ENCODE peak calls at places on chromosomes 12 and 14, in nine cellular contexts. R, C, M, G, Q, E, I, A and J are unnamed samples. For H3K9me3 and H3K4me1, the result is how much of the 10 kb centered on the place peaks cover.

GRCh38 chr14:24838945-24839616 is 205.1 kb upstream of the GZMB start:
- DNase-seq in R (no peak), C (no peak), M (no peak), G (no peak), Q (no peak), E (peak), I (no peak), A (no peak), J (no peak)

GRCh38 chr14:54568821-54569591 is 2.1 kb downstream of the SAMD4A start:
- DNase-seq in R (no peak), C (no peak), M (no peak), G (no peak), Q (no peak), E (no peak), I (peak), A (peak), J (no peak)

GRCh38 chr12:39095636-39096330 is 190.4 kb upstream of the CPNE8 start:
- DNase-seq in R (no peak), C (no peak), M (no peak), G (no peak), Q (no peak), E (no peak), I (no peak), A (no peak), J (no peak)

GRCh38 chr14:95959317-95959716 is 79.8 kb upstream of the C14orf132 start:
- DNase-seq in R (no peak), C (no peak), M (no peak), G (no peak), Q (no peak), E (no peak), I (no peak), A (no peak), J (no peak)

GRCh38 chr14:54797556-54797955 is 105.1 kb downstream of the GCH1 start:
- DNase-seq in R (no peak), C (no peak), M (no peak), G (no peak), Q (no peak), E (no peak), I (no peak), A (no peak), J (no peak)

GRCh38 chr14:26598081-26598671 is 343 bp upstream of the NOVA1 start:
- DNase-seq in R (no peak), C (peak), M (no peak), G (no peak), Q (peak), E (peak), I (peak), A (peak), J (no peak)

GRCh38 chr12:75781532-75782046 is 250.0 kb downstream of the PHLDA1 start:
- DNase-seq in R (no peak), C (no peak), M (no peak), G (peak), Q (no peak), E (peak), I (no peak), A (no peak), J (no peak)

GRCh38 chr14:52068741-52069616 is at the start of gene NID2:
- DNase-seq in R (no peak), C (peak), M (peak), G (peak), Q (peak), E (peak), I (peak), A (peak), J (no peak)

GRCh38 chr12:155006-155405 is 59.0 kb downstream of the SLC6A12 start:
- DNase-seq in R (no peak), C (no peak), M (no peak), G (no peak), Q (no peak), E (no peak), I (no peak), A (no peak), J (no peak)

GRCh38 chr12:122834229-122834920 is 882 bp upstream of the HIP1R start:
- DNase-seq in R (no peak), C (peak), M (peak), G (peak), Q (no peak), E (peak), I (no peak), A (peak), J (no peak)

GRCh38 chr14:69712217-69712565 is 54.8 kb upstream of the SRSF5 start:
- DNase-seq in R (no peak), C (no peak), M (no peak), G (no peak), Q (no peak), E (no peak), I (no peak), A (no peak), J (no peak)

GRCh38 chr14:94680498-94681288 is 68.5 kb downstream of the SERPINA3 start:
- DNase-seq in R (no peak), C (no peak), M (no peak), G (no peak), Q (no peak), E (no peak), I (no peak), A (no peak), J (no peak)

GRCh38 chr12:116210131-116210530 is 67.4 kb downstream of the MED13L start:
- DNase-seq in R (no peak), C (no peak), M (no peak), G (no peak), Q (no peak), E (no peak), I (no peak), A (no peak), J (no peak)

GRCh38 chr14:94373708-94374107 is 14.7 kb downstream of the SERPINA1 start:
- DNase-seq in R (no peak), C (no peak), M (no peak), G (peak), Q (no peak), E (peak), I (no peak), A (peak), J (no peak)

GRCh38 chr14:72894623-72895378 is 900 bp upstream of the DPF3 start:
- DNase-seq in R (no peak), C (no peak), M (peak), G (no peak), Q (no peak), E (peak), I (no peak), A (peak), J (no peak)

GRCh38 chr14:62847168-62847567 is 198.1 kb downstream of the KCNH5 start:
- DNase-seq in R (no peak), C (no peak), M (no peak), G (no peak), Q (no peak), E (no peak), I (no peak), A (no peak), J (no peak)

GRCh38 chr14:101133068-101133467 is 229.5 kb upstream of the RTL1 start:
- DNase-seq in R (no peak), C (no peak), M (no peak), G (no peak), Q (peak), E (no peak), I (no peak), A (peak), J (no peak)

GRCh38 chr14:72928872-72929271 is 2.6 kb downstream of the DCAF4 start:
- DNase-seq in R (no peak), C (no peak), M (no peak), G (no peak), Q (no peak), E (no peak), I (no peak), A (peak), J (no peak)

GRCh38 chr14:101709962-101710891 is 51.3 kb upstream of the PPP2R5C start:
- DNase-seq in R (no peak), C (no peak), M (no peak), G (peak), Q (peak), E (no peak), I (no peak), A (peak), J (no peak)

GRCh38 chr14:22484638-22485037 is 104.4 kb downstream of the DAD1 start:
- DNase-seq in R (no peak), C (no peak), M (no peak), G (no peak), Q (no peak), E (no peak), I (peak), A (no peak), J (no peak)

GRCh38 chr14:104735830-104736642 is 12.0 kb downstream of the ADSS1 start:
- DNase-seq in R (no peak), C (peak), M (no peak), G (peak), Q (peak), E (peak), I (peak), A (no peak), J (no peak)

GRCh38 chr12:77888611-77889010 is 57.9 kb downstream of the NAV3 start:
- DNase-seq in R (no peak), C (no peak), M (no peak), G (peak), Q (no peak), E (no peak), I (no peak), A (no peak), J (no peak)

GRCh38 chr14:75454963-75455546 is 27.2 kb downstream of the JDP2 start:
- DNase-seq in R (no peak), C (peak), M (no peak), G (peak), Q (peak), E (peak), I (peak), A (peak), J (no peak)

GRCh38 chr12:130701402-130701744 is 14.7 kb downstream of the RIMBP2 start:
- DNase-seq in R (no peak), C (no peak), M (no peak), G (no peak), Q (no peak), E (no peak), I (no peak), A (peak), J (no peak)

GRCh38 chr12:78671295-78671694 is 193.3 kb upstream of the SYT1 start:
- DNase-seq in R (no peak), C (no peak), M (no peak), G (peak), Q (no peak), E (no peak), I (no peak), A (no peak), J (no peak)

GRCh38 chr14:99513183-99513694 is 32.0 kb downstream of the CCNK start:
- DNase-seq in R (no peak), C (no peak), M (no peak), G (no peak), Q (no peak), E (no peak), I (no peak), A (no peak), J (no peak)

GRCh38 chr14:105849933-105850626 is 323.7 kb downstream of the TMEM121 start:
- DNase-seq in R (no peak), C (no peak), M (no peak), G (no peak), Q (no peak), E (no peak), I (no peak), A (peak), J (no peak)

GRCh38 chr14:99643343-99643742 is 1.6 kb upstream of the HHIPL1 start:
- DNase-seq in R (no peak), C (no peak), M (no peak), G (no peak), Q (no peak), E (no peak), I (no peak), A (no peak), J (no peak)

GRCh38 chr14:33762462-33762861 is 188.4 kb downstream of the EGLN3 start:
- DNase-seq in R (no peak), C (no peak), M (no peak), G (no peak), Q (no peak), E (no peak), I (no peak), A (no peak), J (no peak)

GRCh38 chr12:125633686-125634085 is 568.5 kb downstream of the AACS start:
- DNase-seq in R (no peak), C (peak), M (no peak), G (no peak), Q (no peak), E (no peak), I (no peak), A (peak), J (no peak)

GRCh38 chr12:25694072-25694471 is 141.0 kb upstream of the LMNTD1 start:
- DNase-seq in R (no peak), C (no peak), M (no peak), G (peak), Q (no peak), E (no peak), I (peak), A (no peak), J (no peak)

GRCh38 chr12:19035552-19035951 is 94.0 kb upstream of the PLEKHA5 start:
- DNase-seq in R (no peak), C (no peak), M (no peak), G (peak), Q (no peak), E (no peak), I (no peak), A (no peak), J (no peak)

GRCh38 chr14:74658535-74659130 is 46.6 kb upstream of the LTBP2 start:
- DNase-seq in R (no peak), C (no peak), M (no peak), G (no peak), Q (no peak), E (no peak), I (no peak), A (no peak), J (no peak)

DNA sequence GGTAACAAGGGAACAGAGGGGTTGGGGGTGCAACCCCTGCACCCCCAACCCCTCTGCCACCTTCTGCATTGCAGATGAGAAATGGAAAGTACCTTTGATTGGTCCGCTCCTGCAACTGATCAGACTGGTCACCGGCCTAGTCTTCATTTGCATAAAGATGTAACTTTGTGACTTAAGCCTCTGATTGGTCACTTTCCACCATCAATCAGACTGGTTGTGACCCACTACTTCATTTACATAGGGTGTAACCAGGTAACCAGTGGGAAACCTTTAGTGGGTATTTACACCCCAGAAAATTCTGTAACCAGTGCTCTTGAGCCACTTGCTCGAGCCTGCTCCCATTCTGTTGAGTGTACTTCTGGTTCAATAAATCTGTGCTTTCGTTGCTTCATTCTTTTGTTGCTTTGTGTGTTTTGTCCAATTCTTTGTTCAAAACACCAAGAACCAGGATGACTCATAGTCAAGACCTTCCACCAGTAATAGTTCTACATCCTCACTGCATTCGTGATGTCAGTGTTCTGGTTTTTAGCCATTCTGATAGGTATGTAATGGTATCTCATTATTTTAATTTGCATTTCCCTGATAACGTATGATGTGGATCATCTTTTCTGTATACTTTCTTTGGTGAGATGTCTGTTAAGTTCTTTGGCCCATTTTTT is 30.8 kb downstream of the LEMD3 start:
- DNase-seq in R (no peak), C (no peak), M (no peak), G (no peak), Q (no peak), E (no peak), I (no peak), A (no peak), J (no peak)
- H3K9me3 ChIP-seq in R (under half), C (under half), M (under half), G (under half), Q (under half), E (under half), I (under half), A (under half), J (under half)

DNA sequence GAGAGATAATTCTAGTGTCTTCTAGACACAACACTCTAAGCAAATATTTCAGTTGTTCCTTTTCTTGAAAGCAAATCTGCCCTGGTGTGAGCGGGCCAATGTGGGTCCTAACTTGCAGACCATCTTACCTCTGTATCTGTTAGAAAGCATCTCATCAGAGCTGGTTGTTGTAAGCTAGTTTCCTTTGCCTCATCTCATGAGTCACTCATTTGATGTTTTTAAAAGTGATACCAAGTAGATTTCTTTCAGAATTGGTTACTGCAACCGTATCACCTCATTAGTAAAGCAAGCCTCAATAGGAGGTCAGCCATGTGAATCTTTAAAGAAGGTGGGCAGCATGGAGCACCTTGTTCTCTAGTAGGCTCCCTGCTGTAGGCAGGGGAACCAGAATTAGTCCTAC is 78.6 kb downstream of the DAAM1 start:
- DNase-seq in R (no peak), C (no peak), M (no peak), G (peak), Q (no peak), E (no peak), I (no peak), A (no peak), J (no peak)
- H3K27ac ChIP-seq in R (no peak), C (no peak), M (no peak), G (peak), Q (no peak), E (no peak), I (no peak), A (no peak), J (no peak)

GRCh38 chr12:120199025-120199424 is 1.9 kb downstream of the RPLP0 start:
- DNase-seq in R (no peak), C (no peak), M (no peak), G (no peak), Q (no peak), E (no peak), I (no peak), A (peak), J (no peak)
- H3K4me1 ChIP-seq in R (under half), C (half or more), M (under half), G (under half), Q (under half), E (under half), I (under half), A (under half), J (half or more)

GRCh38 chr14:29317423-29317822 is 550.8 kb downstream of the FOXG1 start:
- DNase-seq in R (no peak), C (no peak), M (no peak), G (no peak), Q (no peak), E (no peak), I (no peak), A (no peak), J (no peak)
- H3K9me3 ChIP-seq in R (under half), C (under half), M (under half), G (under half), Q (under half), E (under half), I (under half), A (under half), J (under half)